ENCODE peak calls at places on chromosome 13, in eight cellular contexts. One of them, this sample, is unnamed.

GRCh38 chr13:25248071-25248470 is 39.2 kb downstream of the MTMR6 start:
- DNase-seq in DMS79 treated with DMSO at 0.1 percent for 48 hours: no peak
- DNase-seq in T-helper 22 cell: no peak
- DNase-seq in NCI-H2171 treated with DMSO at 0.1 percent for 48 hours: no peak
- DNase-seq in AG04449: no peak
- DNase-seq in stimulated activated CD4-positive, alpha-beta T cell treated with anti-CD3 and anti-CD28 coated beads, Interleukin-4, amount 100 ng/mL, for 4 hours: no peak
- DNase-seq in Right ventricle myocardium superior: no peak
- DNase-seq in body of pancreas: no peak
- DNase-seq in this sample: no peak

GRCh38 chr13:20461860-20462532 is 63.7 kb downstream of the CRYL1 start:
- DNase-seq in stimulated activated CD4-positive, alpha-beta T cell treated with anti-CD3 and anti-CD28 coated beads, Interleukin-4, amount 100 ng/mL, for 4 hours: no peak
- DNase-seq in NCI-H2171 treated with DMSO at 0.1 percent for 48 hours: no peak
- DNase-seq in AG04449: no peak
- DNase-seq in body of pancreas: no peak
- DNase-seq in Right ventricle myocardium superior: no peak
- DNase-seq in DMS79 treated with DMSO at 0.1 percent for 48 hours: no peak
- DNase-seq in T-helper 22 cell: no peak
- DNase-seq in this sample: no peak

GRCh38 chr13:47858678-47859050 is 142.4 kb downstream of the SUCLA2 start:
- DNase-seq in NCI-H2171 treated with DMSO at 0.1 percent for 48 hours: no peak
- DNase-seq in body of pancreas: no peak
- DNase-seq in T-helper 22 cell: no peak
- DNase-seq in Right ventricle myocardium superior: no peak
- DNase-seq in DMS79 treated with DMSO at 0.1 percent for 48 hours: no peak
- DNase-seq in stimulated activated CD4-positive, alpha-beta T cell treated with anti-CD3 and anti-CD28 coated beads, Interleukin-4, amount 100 ng/mL, for 4 hours: no peak
- DNase-seq in AG04449: peak
- DNase-seq in this sample: no peak

GRCh38 chr13:73937420-73937819 is 196.8 kb downstream of the KLF12 start:
- DNase-seq in stimulated activated CD4-positive, alpha-beta T cell treated with anti-CD3 and anti-CD28 coated beads, Interleukin-4, amount 100 ng/mL, for 4 hours: no peak
- DNase-seq in DMS79 treated with DMSO at 0.1 percent for 48 hours: no peak
- DNase-seq in NCI-H2171 treated with DMSO at 0.1 percent for 48 hours: no peak
- DNase-seq in AG04449: no peak
- DNase-seq in T-helper 22 cell: no peak
- DNase-seq in Right ventricle myocardium superior: no peak
- DNase-seq in body of pancreas: no peak
- DNase-seq in this sample: no peak

GRCh38 chr13:20525144-20525600 is 485 bp downstream of the CRYL1 start:
- DNase-seq in body of pancreas: peak
- DNase-seq in AG04449: no peak
- DNase-seq in Right ventricle myocardium superior: peak
- DNase-seq in NCI-H2171 treated with DMSO at 0.1 percent for 48 hours: peak
- DNase-seq in DMS79 treated with DMSO at 0.1 percent for 48 hours: peak
- DNase-seq in T-helper 22 cell: no peak
- DNase-seq in stimulated activated CD4-positive, alpha-beta T cell treated with anti-CD3 and anti-CD28 coated beads, Interleukin-4, amount 100 ng/mL, for 4 hours: peak
- DNase-seq in this sample: no peak

GRCh38 chr13:98443329-98443728 is 133.6 kb downstream of the STK24 start:
- DNase-seq in T-helper 22 cell: no peak
- DNase-seq in stimulated activated CD4-positive, alpha-beta T cell treated with anti-CD3 and anti-CD28 coated beads, Interleukin-4, amount 100 ng/mL, for 4 hours: no peak
- DNase-seq in DMS79 treated with DMSO at 0.1 percent for 48 hours: no peak
- DNase-seq in Right ventricle myocardium superior: no peak
- DNase-seq in body of pancreas: no peak
- DNase-seq in AG04449: no peak
- DNase-seq in NCI-H2171 treated with DMSO at 0.1 percent for 48 hours: no peak
- DNase-seq in this sample: no peak

GRCh38 chr13:45873491-45874360 is 22.2 kb upstream of the SIAH3 start:
- DNase-seq in AG04449: no peak
- DNase-seq in stimulated activated CD4-positive, alpha-beta T cell treated with anti-CD3 and anti-CD28 coated beads, Interleukin-4, amount 100 ng/mL, for 4 hours: no peak
- DNase-seq in Right ventricle myocardium superior: no peak
- DNase-seq in NCI-H2171 treated with DMSO at 0.1 percent for 48 hours: no peak
- DNase-seq in body of pancreas: no peak
- DNase-seq in DMS79 treated with DMSO at 0.1 percent for 48 hours: no peak
- DNase-seq in T-helper 22 cell: no peak
- DNase-seq in this sample: no peak

GRCh38 chr13:94656766-94657165 is 55.1 kb downstream of the GPR180 start:
- DNase-seq in T-helper 22 cell: no peak
- DNase-seq in NCI-H2171 treated with DMSO at 0.1 percent for 48 hours: no peak
- DNase-seq in Right ventricle myocardium superior: no peak
- DNase-seq in stimulated activated CD4-positive, alpha-beta T cell treated with anti-CD3 and anti-CD28 coated beads, Interleukin-4, amount 100 ng/mL, for 4 hours: no peak
- DNase-seq in AG04449: peak
- DNase-seq in body of pancreas: no peak
- DNase-seq in DMS79 treated with DMSO at 0.1 percent for 48 hours: no peak
- DNase-seq in this sample: no peak

GRCh38 chr13:42330991-42331390 is 59.0 kb downstream of the AKAP11 start:
- DNase-seq in AG04449: no peak
- DNase-seq in DMS79 treated with DMSO at 0.1 percent for 48 hours: no peak
- DNase-seq in body of pancreas: no peak
- DNase-seq in NCI-H2171 treated with DMSO at 0.1 percent for 48 hours: no peak
- DNase-seq in T-helper 22 cell: no peak
- DNase-seq in Right ventricle myocardium superior: no peak
- DNase-seq in stimulated activated CD4-positive, alpha-beta T cell treated with anti-CD3 and anti-CD28 coated beads, Interleukin-4, amount 100 ng/mL, for 4 hours: no peak
- DNase-seq in this sample: no peak

GRCh38 chr13:89287381-89287780 is 1616.2 kb downstream of the SLITRK5 start:
- DNase-seq in stimulated activated CD4-positive, alpha-beta T cell treated with anti-CD3 and anti-CD28 coated beads, Interleukin-4, amount 100 ng/mL, for 4 hours: no peak
- DNase-seq in DMS79 treated with DMSO at 0.1 percent for 48 hours: no peak
- DNase-seq in NCI-H2171 treated with DMSO at 0.1 percent for 48 hours: no peak
- DNase-seq in Right ventricle myocardium superior: no peak
- DNase-seq in body of pancreas: no peak
- DNase-seq in AG04449: no peak
- DNase-seq in T-helper 22 cell: no peak
- DNase-seq in this sample: no peak

GRCh38 chr13:77113496-77113895 is 86.5 kb upstream of the FBXL3 start:
- DNase-seq in NCI-H2171 treated with DMSO at 0.1 percent for 48 hours: no peak
- DNase-seq in Right ventricle myocardium superior: no peak
- DNase-seq in DMS79 treated with DMSO at 0.1 percent for 48 hours: no peak
- DNase-seq in AG04449: no peak
- DNase-seq in body of pancreas: no peak
- DNase-seq in stimulated activated CD4-positive, alpha-beta T cell treated with anti-CD3 and anti-CD28 coated beads, Interleukin-4, amount 100 ng/mL, for 4 hours: no peak
- DNase-seq in T-helper 22 cell: no peak
- DNase-seq in this sample: no peak

This sample was measured in activated CD4-positive, alpha-beta T cell treated with anti-CD3 and anti-CD28 coated beads, Interleukin-2, amount 50 U/mL, for 24 hours.